ENCODE peak calls at places on chromosomes 6 and 20, in six cellular contexts. F is Calu3, U is GM10248, A is mucosa of descending colon, I is psoas muscle, H is GM06990. W is an unnamed sample.

GRCh38 chr6:34656378-34657036 is 40.1 kb downstream of the ILRUN start:
- DNase-seq in U (peak), I (no peak), F (peak), A (no peak), H (peak), W (no peak)

GRCh38 chr6:145428656-145429173 is 306.6 kb downstream of the EPM2A start:
- DNase-seq in F (no peak), I (no peak), H (no peak), U (no peak), A (no peak), W (no peak)

GRCh38 chr6:166664135-166664534 is 37.1 kb upstream of the RPS6KA2 start:
- DNase-seq in F (no peak), U (no peak), A (no peak), I (no peak), H (no peak), W (no peak)

GRCh38 chr6:37965964-37966676 is 146.6 kb downstream of the ZFAND3 start:
- DNase-seq in F (no peak), U (no peak), H (peak), I (no peak), A (no peak), W (no peak)

GRCh38 chr6:108589244-108589730 is 28.6 kb downstream of the FOXO3 start:
- DNase-seq in A (peak), U (no peak), I (peak), H (no peak), F (peak), W (no peak)

GRCh38 chr20:53865905-53866786 is 204.2 kb downstream of the BCAS1 start:
- DNase-seq in I (no peak), U (no peak), F (peak), A (no peak), H (no peak), W (no peak)

GRCh38 chr6:158060447-158061360 is 79.0 kb downstream of the SYNJ2 start:
- DNase-seq in I (peak), F (peak), U (no peak), A (peak), H (no peak), W (no peak)

GRCh38 chr6:33279971-33280511 is 3.1 kb downstream of the B3GALT4 start:
- DNase-seq in A (no peak), F (peak), I (no peak), U (no peak), H (no peak), W (no peak)

GRCh38 chr6:6622557-6622956 is 34.0 kb downstream of the LY86 start:
- DNase-seq in H (no peak), F (no peak), U (no peak), I (no peak), A (no peak), W (no peak)

GRCh38 chr6:112058243-112058642 is 4.3 kb downstream of the CCN6 start:
- DNase-seq in H (no peak), F (no peak), I (no peak), A (no peak), U (no peak), W (no peak)

GRCh38 chr6:104483225-104483834 is 376.4 kb downstream of the HACE1 start:
- DNase-seq in A (no peak), F (no peak), I (no peak), H (no peak), U (no peak), W (no peak)

GRCh38 chr6:94835264-94835663 is 742.1 kb upstream of the MANEA start:
- DNase-seq in A (no peak), I (no peak), U (no peak), F (no peak), H (no peak), W (no peak)

GRCh38 chr6:7058250-7058923 is 49.4 kb upstream of the RREB1 start:
- DNase-seq in F (peak), U (no peak), A (no peak), H (no peak), I (peak), W (no peak)

GRCh38 chr6:105235155-105235554 is 55.3 kb upstream of the POPDC3 start:
- DNase-seq in H (no peak), A (no peak), U (no peak), I (no peak), F (no peak), W (no peak)

GRCh38 chr20:39983183-39983582 is 705.9 kb downstream of the MAFB start:
- DNase-seq in H (no peak), F (no peak), A (no peak), U (no peak), I (no peak), W (no peak)

GRCh38 chr6:110944681-110945151 is 13.8 kb upstream of the GTF3C6 start:
- DNase-seq in H (peak), A (no peak), U (peak), I (no peak), F (peak), W (no peak)

GRCh38 chr20:22520381-22520780 is 64.0 kb downstream of the FOXA2 start:
- DNase-seq in U (no peak), H (no peak), I (no peak), F (no peak), A (no peak), W (no peak)

GRCh38 chr6:11812439-11812838 is 33.8 kb upstream of the ADTRP start:
- DNase-seq in A (no peak), F (no peak), H (no peak), U (no peak), I (no peak), W (no peak)

GRCh38 chr6:31529329-31530150 is 778 bp downstream of the MCCD1 start:
- DNase-seq in F (no peak), U (no peak), A (no peak), I (no peak), H (no peak), W (no peak)

GRCh38 chr6:52362443-52363221 is 681 bp downstream of the PAQR8 start:
- DNase-seq in A (peak), I (peak), H (peak), U (peak), F (peak), W (peak)

GRCh38 chr6:38166411-38167240 is 347.1 kb downstream of the ZFAND3 start:
- DNase-seq in U (no peak), F (no peak), I (no peak), A (no peak), H (no peak), W (no peak)

GRCh38 chr20:50254466-50255079 is 63.9 kb downstream of the CEBPB start:
- DNase-seq in H (no peak), F (no peak), U (no peak), I (no peak), A (no peak), W (no peak)

GRCh38 chr20:47724910-47725247 is 60.4 kb downstream of the SULF2 start:
- DNase-seq in H (no peak), U (no peak), A (no peak), F (no peak), I (no peak), W (no peak)

GRCh38 chr20:20593447-20594170 is 118.8 kb downstream of the RALGAPA2 start:
- DNase-seq in A (no peak), F (no peak), I (no peak), H (peak), U (peak), W (no peak)

GRCh38 chr20:20594171-20594530 is 118.3 kb downstream of the RALGAPA2 start:
- DNase-seq in U (peak), A (no peak), H (no peak), I (no peak), F (no peak), W (no peak)
- TF ChIP-seq CTCF in U (peak), A (no peak), H (no peak), I (no peak), F (no peak), W (peak)

GRCh38 chr6:21332077-21332476 is 261.5 kb upstream of the SOX4 start:
- DNase-seq in H (no peak), I (no peak), A (no peak), U (no peak), F (no peak), W (no peak)
- TF ChIP-seq CTCF in H (no peak), I (no peak), A (no peak), U (no peak), F (no peak), W (no peak)

GRCh38 chr20:297098-297924 is at the start of gene ZCCHC3:
- DNase-seq in I (peak), U (peak), F (peak), A (peak), H (peak), W (peak)
- TF ChIP-seq CTCF in I (peak), U (peak), F (no peak), A (no peak), H (peak), W (no peak)

GRCh38 chr6:116101298-116101718 is 655 bp downstream of the NT5DC1 start:
- DNase-seq in H (no peak), A (no peak), U (no peak), F (no peak), I (no peak), W (no peak)

GRCh38 chr6:116099036-116099435 is 1.6 kb upstream of the NT5DC1 start:
- DNase-seq in F (no peak), H (no peak), A (no peak), I (no peak), U (no peak), W (no peak)

GRCh38 chr6:116102856-116103255 is 2.2 kb downstream of the NT5DC1 start:
- DNase-seq in I (no peak), A (no peak), H (no peak), U (no peak), F (no peak), W (no peak)

GRCh38 chr6:116101790-116102189 is 1.1 kb downstream of the NT5DC1 start:
- DNase-seq in A (no peak), U (no peak), H (no peak), I (no peak), F (no peak), W (no peak)

DNA sequence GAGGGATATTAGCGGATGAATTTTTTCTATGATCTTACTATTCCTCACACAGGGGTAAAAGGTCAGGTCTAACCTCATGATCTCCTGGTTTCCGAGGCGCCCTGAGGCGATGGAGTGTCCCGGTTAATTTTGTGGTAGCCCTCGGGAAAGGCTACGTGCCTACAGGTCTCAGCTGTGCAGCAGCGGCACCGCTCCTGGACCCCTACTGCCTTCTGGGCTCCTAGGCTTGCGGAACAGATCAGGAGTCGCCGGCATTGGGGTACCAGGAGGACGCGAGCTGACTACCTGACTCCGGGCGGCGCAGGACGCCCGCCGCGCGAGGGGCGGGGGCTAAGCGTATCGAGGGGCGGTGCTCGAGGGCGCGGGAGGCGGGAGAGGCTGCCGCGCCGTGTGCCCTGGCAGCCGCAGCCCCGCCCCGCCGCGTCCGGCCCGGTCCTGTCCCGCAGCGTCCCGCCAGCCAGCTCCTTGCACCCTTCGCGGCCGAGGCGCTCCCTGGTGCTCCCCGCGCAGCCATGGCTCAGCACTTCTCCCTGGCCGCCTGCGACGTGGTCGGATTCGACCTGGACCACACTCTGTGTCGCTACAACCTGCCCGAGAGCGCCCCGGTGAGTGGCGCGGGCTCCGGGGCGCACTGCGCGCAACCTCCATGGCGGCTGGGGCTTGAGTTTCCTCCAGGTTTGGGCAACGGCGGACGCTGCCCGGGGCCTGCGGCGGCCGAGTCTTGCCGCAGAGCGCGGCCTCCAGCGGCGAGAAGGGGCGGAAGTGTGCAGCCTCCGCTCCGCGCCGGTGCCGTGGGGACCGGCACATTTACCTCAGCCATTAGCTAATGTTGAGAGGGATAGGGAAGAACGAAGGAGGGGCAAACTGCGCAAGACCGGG is at the start of gene NT5DC1:
- DNase-seq in F (peak), U (peak), A (peak), I (peak), H (peak), W (peak)
- TF ChIP-seq CTCF in F (peak), U (peak), A (peak), I (peak), H (peak), W (no peak)

GRCh38 chr20:63323298-63323820 is 30.4 kb downstream of the COL20A1 start:
- DNase-seq in F (no peak), A (no peak), I (no peak), U (no peak), H (no peak), W (no peak)
- TF ChIP-seq CTCF in F (no peak), A (no peak), I (no peak), U (no peak), H (no peak), W (no peak)

GRCh38 chr20:6055161-6055783 is 1.4 kb upstream of the LRRN4 start:
- DNase-seq in U (no peak), H (no peak), A (no peak), F (no peak), I (no peak), W (no peak)

GRCh38 chr20:6057139-6057538 is 3.3 kb upstream of the LRRN4 start:
- DNase-seq in A (no peak), U (no peak), F (no peak), I (no peak), H (no peak), W (no peak)

GRCh38 chr20:6053776-6054688 is at the start of gene LRRN4:
- DNase-seq in F (peak), A (no peak), I (no peak), H (no peak), U (no peak), W (no peak)

GRCh38 chr20:6057704-6058103 is 3.8 kb upstream of the LRRN4 start:
- DNase-seq in I (no peak), H (no peak), U (no peak), F (no peak), A (no peak), W (no peak)

GRCh38 chr20:6055981-6056569 is 2.2 kb upstream of the LRRN4 start:
- DNase-seq in U (no peak), H (no peak), I (no peak), F (no peak), A (no peak), W (no peak)
- TF ChIP-seq CTCF in U (no peak), H (no peak), I (no peak), F (no peak), A (no peak), W (no peak)